ENCODE peak calls at places on chromosomes 3 and 15, in nine cellular contexts. U is HCT116, B is HFF-Myc, R is Peyer's patch, E is heart right ventricle, A is COR-L47, S is HT1080, Q is cortex of kidney, W is RWPE1. P is an unnamed sample.

GRCh38 chr3:122356402-122356801 is 26.6 kb downstream of the MIX23 start:
- DNase-seq in S (peak; percentile 47), Q (no peak), W (peak; percentile 43), U (peak; percentile 34), B (peak; percentile 10), A (peak; percentile 66), R (peak; percentile 83), E (peak; percentile 13), P (peak; percentile 28)

GRCh38 chr3:121748638-121749275 is 784 bp downstream of the GOLGB1 start:
- DNase-seq in W (peak; percentile 14), S (no peak), R (peak; percentile 85), A (peak; percentile 23), E (no peak), Q (no peak), U (no peak), B (no peak), P (peak; percentile 34)

GRCh38 chr3:32903953-32904352 is 47.5 kb upstream of the CCR4 start:
- DNase-seq in A (no peak), Q (no peak), W (no peak), B (no peak), E (no peak), R (no peak), S (no peak), U (no peak), P (no peak)

GRCh38 chr15:58498821-58499580 is 67.2 kb downstream of the LIPC start:
- DNase-seq in R (no peak), S (peak; percentile 8), W (peak; percentile 38), E (no peak), A (no peak), B (peak; percentile 80), Q (no peak), U (no peak), P (peak; percentile 66)

GRCh38 chr3:116920836-116921596 is 211.4 kb downstream of the TUSC7 start:
- DNase-seq in A (no peak), E (no peak), R (no peak), U (no peak), W (no peak), Q (no peak), S (no peak), B (no peak), P (no peak)

GRCh38 chr3:76065975-76066374 is 280.6 kb upstream of the ZNF717 start:
- DNase-seq in R (no peak), E (no peak), W (peak; percentile 18), A (peak; percentile 42), U (no peak), B (no peak), S (no peak), Q (no peak), P (peak; percentile 7)

GRCh38 chr3:56900801-56901200 is 99.1 kb upstream of the ARHGEF3 start:
- DNase-seq in Q (no peak), W (no peak), E (no peak), A (no peak), R (no peak), B (no peak), S (no peak), U (no peak), P (no peak)

GRCh38 chr3:4776980-4777581 is 202.2 kb upstream of the BHLHE40 start:
- DNase-seq in B (no peak), U (no peak), S (no peak), E (no peak), Q (no peak), W (peak; percentile 26), R (peak; percentile 66), A (no peak), P (peak; percentile 85)

GRCh38 chr15:85642693-85643058 is 152.0 kb downstream of the KLHL25 start:
- DNase-seq in Q (no peak), B (no peak), R (no peak), S (no peak), U (no peak), W (no peak), E (peak; percentile 55), A (no peak), P (peak; percentile 95)

GRCh38 chr3:127822166-127822835 is at the start of gene MGLL:
- DNase-seq in U (no peak), R (peak; percentile 59), E (peak; percentile 55), S (no peak), Q (no peak), B (no peak), W (peak; percentile 48), A (peak; percentile 22), P (peak; percentile 45)

GRCh38 chr3:124272611-124273151 is 280.8 kb upstream of the ROPN1 start:
- DNase-seq in W (no peak), R (no peak), U (no peak), A (no peak), E (no peak), Q (no peak), B (no peak), S (peak; percentile 73), P (no peak)

GRCh38 chr3:74651239-74651638 is 36.8 kb upstream of the CNTN3 start:
- DNase-seq in Q (no peak), E (no peak), W (no peak), R (no peak), U (no peak), A (no peak), S (peak; percentile 18), B (no peak), P (peak; percentile 18)

GRCh38 chr3:125045965-125046364 is 9.8 kb downstream of the HEG1 start:
- DNase-seq in B (no peak), R (no peak), A (no peak), S (peak; percentile 89), U (no peak), Q (no peak), E (no peak), W (peak; percentile 78), P (peak; percentile 73)

GRCh38 chr3:197503652-197504051 is 52.1 kb downstream of the BDH1 start:
- DNase-seq in R (no peak), B (no peak), U (no peak), W (no peak), Q (no peak), S (no peak), A (no peak), E (no peak), P (no peak)

P was measured in fibroblast of the aortic adventitia.